ENCODE peak calls at places on chromosomes 11 and 22, in eight cellular contexts. V is OCI-M1; F is effector memory CD8-positive, alpha-beta T cell; G is HTR-8/SVneo; O is hepatic stellate cell; L is H9; A is natural killer cell treated with Interleukin-12 subunit alpha and Interleukin-12 subunit beta and Interleukin-15 and Interleukin-18, amount 100 ng/mL, for 72 hours; T is NCI-H1105. X is an unnamed sample.

GRCh38 chr11:120096756-120097191 is 41.1 kb downstream of the TRIM29 start:
- DNase-seq in O (no peak), V (peak), L (peak), A (no peak), F (no peak), G (no peak), T (no peak), X (peak)

GRCh38 chr11:63840356-63841060 is 1.6 kb downstream of the MARK2 start:
- DNase-seq in F (no peak), O (no peak), T (no peak), L (no peak), G (no peak), A (no peak), V (peak), X (no peak)

GRCh38 chr11:14645985-14646900 is 2.6 kb downstream of the PDE3B start:
- DNase-seq in V (peak), O (no peak), G (no peak), A (no peak), L (no peak), T (no peak), F (no peak), X (no peak)

GRCh38 chr11:26572770-26573402 is 823 bp upstream of the MUC15 start:
- DNase-seq in A (no peak), T (peak), F (no peak), O (no peak), G (no peak), L (no peak), V (no peak), X (no peak)

GRCh38 chr22:37173709-37174108 is 14.3 kb downstream of the C1QTNF6 start:
- DNase-seq in L (no peak), G (no peak), F (no peak), O (no peak), V (no peak), A (peak), T (no peak), X (no peak)

GRCh38 chr11:18936002-18936673 is 3.1 kb downstream of the MRGPRX1 start:
- DNase-seq in V (peak), L (peak), T (no peak), F (no peak), A (no peak), G (no peak), O (no peak), X (no peak)

GRCh38 chr22:35539487-35539886 is 1.1 kb upstream of the RASD2 start:
- DNase-seq in L (no peak), V (no peak), T (no peak), A (no peak), O (no peak), F (no peak), G (no peak), X (no peak)

GRCh38 chr11:1437500-1437899 is 47.8 kb downstream of the BRSK2 start:
- DNase-seq in L (no peak), O (peak), V (peak), T (no peak), G (peak), A (no peak), F (no peak), X (peak)

GRCh38 chr11:102367364-102367763 is 20.4 kb downstream of the BIRC2 start:
- DNase-seq in T (peak), O (peak), L (no peak), V (peak), A (no peak), G (no peak), F (no peak), X (peak)

GRCh38 chr22:37431811-37432707 is 4.8 kb upstream of the ELFN2 start:
- DNase-seq in O (peak), T (no peak), F (no peak), A (no peak), G (peak), V (peak), L (no peak), X (peak)

GRCh38 chr11:43579171-43579918 is 101.2 kb upstream of the HSD17B12 start:
- DNase-seq in G (peak), T (peak), V (peak), F (no peak), A (no peak), O (peak), L (peak), X (peak)

GRCh38 chr11:1203505-1204271 is 19.2 kb upstream of the MUC5B start:
- DNase-seq in L (peak), V (no peak), G (no peak), A (no peak), F (no peak), O (no peak), T (no peak), X (no peak)

GRCh38 chr11:126886085-126886484 is 114.5 kb downstream of the KIRREL3 start:
- DNase-seq in F (no peak), L (no peak), G (no peak), V (no peak), T (no peak), O (no peak), A (no peak), X (no peak)

GRCh38 chr11:36292311-36292722 is 3.1 kb upstream of the COMMD9 start:
- DNase-seq in V (peak), G (no peak), L (no peak), F (peak), A (peak), O (peak), T (peak), X (peak)

GRCh38 chr11:105244157-105244820 is 104.7 kb upstream of the CARD18 start:
- DNase-seq in T (no peak), G (peak), A (no peak), L (no peak), V (no peak), O (peak), F (no peak), X (peak)

GRCh38 chr22:50162391-50162956 is 8.1 kb upstream of the PANX2 start:
- DNase-seq in A (peak), O (no peak), G (no peak), T (no peak), V (no peak), F (no peak), L (no peak), X (no peak)

GRCh38 chr22:47376322-47376700 is 613.9 kb downstream of the TBC1D22A start:
- DNase-seq in V (no peak), G (no peak), O (no peak), F (no peak), A (no peak), T (no peak), L (no peak), X (no peak)

GRCh38 chr22:49208003-49208402 is 619.7 kb downstream of the BRD1 start:
- DNase-seq in F (no peak), G (no peak), O (no peak), A (no peak), V (no peak), L (peak), T (no peak), X (no peak)

GRCh38 chr11:66239998-66240780 is 28.2 kb upstream of the RAB1B start:
- DNase-seq in O (no peak), V (no peak), F (no peak), G (no peak), T (no peak), A (no peak), L (no peak), X (no peak)

GRCh38 chr11:131684111-131685060 is 314.0 kb downstream of the NTM start:
- DNase-seq in A (no peak), V (no peak), T (no peak), F (no peak), O (no peak), L (peak), G (no peak), X (no peak)

GRCh38 chr11:107705027-107705426 is 6.8 kb downstream of the SLN start:
- DNase-seq in A (no peak), V (no peak), F (no peak), L (no peak), O (peak), T (no peak), G (peak), X (no peak)

GRCh38 chr11:44993971-44994705 is 43.5 kb upstream of the TP53I11 start:
- DNase-seq in V (no peak), O (no peak), L (peak), T (no peak), G (no peak), F (no peak), A (no peak), X (no peak)

GRCh38 chr11:39678996-39679395 is 1780.5 kb downstream of the LRRC4C start:
- DNase-seq in V (no peak), T (no peak), O (no peak), A (no peak), L (no peak), G (no peak), F (no peak), X (no peak)

GRCh38 chr11:2426826-2427521 is 17.3 kb downstream of the TRPM5 start:
- DNase-seq in G (no peak), O (no peak), L (no peak), T (no peak), F (no peak), A (no peak), V (no peak), X (no peak)

GRCh38 chr11:17568944-17569343 is 21.9 kb downstream of the OTOG start:
- DNase-seq in O (no peak), G (no peak), V (no peak), L (no peak), T (no peak), A (no peak), F (no peak), X (no peak)

GRCh38 chr11:120259988-120260565 is 20.1 kb downstream of the POU2F3 start:
- DNase-seq in F (no peak), L (no peak), T (no peak), O (no peak), V (no peak), A (no peak), G (no peak), X (no peak)

GRCh38 chr11:113540416-113541330 is 65.5 kb upstream of the DRD2 start:
- DNase-seq in G (no peak), O (no peak), L (peak), T (no peak), A (no peak), F (no peak), V (no peak), X (no peak)

GRCh38 chr11:113189909-113190667 is 124.3 kb upstream of the TTC12 start:
- DNase-seq in A (no peak), F (no peak), O (no peak), T (no peak), L (no peak), V (peak), G (peak), X (no peak)

GRCh38 chr11:65298655-65299179 is 15.9 kb upstream of the CDC42EP2 start:
- DNase-seq in A (no peak), O (peak), L (no peak), G (no peak), T (no peak), F (no peak), V (no peak), X (no peak)